ENCODE peak calls at places on chromosomes 11 and 22, in six cellular contexts. H, B, W, V, R and C are unnamed samples.

GRCh38 chr11:26846222-26846621 is 124.4 kb upstream of the SLC5A12 start:
- DNase-seq in H (no peak), B (no peak), W (no peak), V (no peak), R (peak; percentile 18), C (no peak)

GRCh38 chr22:27876684-27877083 is 42.4 kb downstream of the PITPNB start:
- DNase-seq in H (peak; percentile 86), B (no peak), W (no peak), V (no peak), R (peak; percentile 19), C (no peak)

GRCh38 chr11:4626207-4627105 is 10.8 kb upstream of the OR51D1 start:
- DNase-seq in H (peak; percentile 81), B (peak; percentile 42), W (peak; percentile 22), V (peak; percentile 74), R (peak; percentile 66), C (no peak)

GRCh38 chr11:1335264-1335810 is 25.9 kb upstream of the TOLLIP start:
- DNase-seq in H (no peak), B (no peak), W (no peak), V (no peak), R (no peak), C (no peak)

GRCh38 chr11:127451852-127452251 is 451.3 kb upstream of the KIRREL3 start:
- DNase-seq in H (peak; percentile 15), B (no peak), W (no peak), V (no peak), R (no peak), C (no peak)

GRCh38 chr22:42582987-42583386 is 29.2 kb downstream of the SERHL2 start:
- DNase-seq in H (no peak), B (no peak), W (no peak), V (no peak), R (no peak), C (no peak)

GRCh38 chr11:70487160-70487559 is 88.8 kb downstream of the CTTN start:
- DNase-seq in H (no peak), B (no peak), W (no peak), V (no peak), R (no peak), C (no peak)

GRCh38 chr11:16669799-16670415 is 68.5 kb upstream of the C11orf58 start:
- DNase-seq in H (no peak), B (no peak), W (no peak), V (no peak), R (peak; percentile 15), C (no peak)